ENCODE peak calls at places on chromosomes 2 and 18, in six cellular contexts. K is fibroblast of lung, D is adrenal gland, V is aorta, Z is neural progenitor cell, Y is heart right ventricle. O is an unnamed sample.
A peak's percentile ranks its signal among the peaks of the same experiment; 100 is the strongest.

GRCh38 chr2:226795281-226796011 is 4.2 kb downstream of the IRS1 start:
- DNase-seq in Z (no peak), K (peak; percentile 33), V (peak; percentile 45), D (peak; percentile 83), Y (peak; percentile 10), O (peak; percentile 61)

GRCh38 chr2:135124924-135125886 is 73.1 kb downstream of the RAB3GAP1 start:
- DNase-seq in Y (no peak), D (no peak), V (no peak), Z (no peak), K (no peak), O (no peak)

GRCh38 chr18:57839942-57840381 is 36.8 kb upstream of the ATP8B1 start:
- DNase-seq in D (no peak), V (no peak), K (peak; percentile 85), Z (no peak), Y (no peak), O (peak; percentile 50)

GRCh38 chr2:8281950-8282857 is 399.7 kb upstream of the ID2 start:
- DNase-seq in Z (no peak), Y (no peak), V (no peak), D (no peak), K (no peak), O (no peak)

GRCh38 chr2:20091305-20091991 is 40.0 kb upstream of the LAPTM4A start:
- DNase-seq in D (no peak), K (peak; percentile 95), V (no peak), Y (peak; percentile 42), Z (no peak), O (peak; percentile 71)

GRCh38 chr2:186484062-186484735 is 1.9 kb upstream of the ZC3H15 start:
- DNase-seq in K (no peak), D (no peak), Y (no peak), Z (no peak), V (no peak), O (no peak)

GRCh38 chr2:219071189-219071816 is 10.6 kb upstream of the IHH start:
- DNase-seq in Z (no peak), K (peak; percentile 38), D (no peak), V (no peak), Y (no peak), O (no peak)

GRCh38 chr18:73545497-73545896 is 602.1 kb downstream of the FBXO15 start:
- DNase-seq in Z (no peak), K (no peak), D (no peak), Y (no peak), V (no peak), O (no peak)

GRCh38 chr2:225120175-225120574 is 77.9 kb upstream of the DOCK10 start:
- DNase-seq in V (no peak), K (peak; percentile 75), Y (no peak), D (no peak), Z (no peak), O (no peak)

GRCh38 chr2:213848631-213849030 is 562.2 kb upstream of the VWC2L start:
- DNase-seq in D (no peak), Z (no peak), Y (no peak), K (peak; percentile 78), V (no peak), O (no peak)

GRCh38 chr2:105143467-105144127 is 97.9 kb upstream of the GPR45 start:
- DNase-seq in Y (no peak), K (peak; percentile 50), Z (peak; percentile 86), D (no peak), V (no peak), O (no peak)

GRCh38 chr2:197052371-197052770 is 125.9 kb upstream of the PGAP1 start:
- DNase-seq in V (no peak), Z (no peak), D (no peak), Y (no peak), K (peak; percentile 20), O (no peak)

GRCh38 chr2:145682536-145683157 is 1162.7 kb upstream of the ZEB2 start:
- DNase-seq in D (no peak), Y (no peak), V (no peak), Z (peak; percentile 30), K (peak; percentile 32), O (no peak)

GRCh38 chr2:177680866-177681358 is 288.3 kb downstream of the AGPS start:
- DNase-seq in Y (no peak), K (no peak), D (no peak), V (no peak), Z (no peak), O (no peak)

GRCh38 chr2:241324775-241325174 is 9.1 kb downstream of the SEPTIN2 start:
- DNase-seq in Y (no peak), V (no peak), D (no peak), Z (no peak), K (no peak), O (no peak)
- H3K4me1 ChIP-seq in Y (peaks cover 57% of the 10 kb centered on the region), V (no peaks in the 10 kb centered on the region), D (peaks cover 24% of the 10 kb centered on the region), Z (peaks cover 4% of the 10 kb centered on the region), K (peaks cover 2% of the 10 kb centered on the region), O (peaks cover 3% of the 10 kb centered on the region)

GRCh38 chr2:222613715-222614331 is 42.1 kb downstream of the FARSB start:
- DNase-seq in V (no peak), K (peak; percentile 51), Z (peak; percentile 73), D (no peak), Y (no peak), O (no peak)

GRCh38 chr2:222610746-222611145 is 45.1 kb downstream of the FARSB start:
- DNase-seq in D (no peak), V (no peak), K (no peak), Z (peak; percentile 39), Y (no peak), O (no peak)

GRCh38 chr2:222608081-222608480 is 47.8 kb downstream of the FARSB start:
- DNase-seq in D (no peak), V (no peak), K (no peak), Z (no peak), Y (no peak), O (no peak)

GRCh38 chr2:222609391-222609790 is 46.5 kb downstream of the FARSB start:
- DNase-seq in Z (no peak), D (no peak), Y (no peak), V (no peak), K (peak; percentile 23), O (no peak)

DNA sequence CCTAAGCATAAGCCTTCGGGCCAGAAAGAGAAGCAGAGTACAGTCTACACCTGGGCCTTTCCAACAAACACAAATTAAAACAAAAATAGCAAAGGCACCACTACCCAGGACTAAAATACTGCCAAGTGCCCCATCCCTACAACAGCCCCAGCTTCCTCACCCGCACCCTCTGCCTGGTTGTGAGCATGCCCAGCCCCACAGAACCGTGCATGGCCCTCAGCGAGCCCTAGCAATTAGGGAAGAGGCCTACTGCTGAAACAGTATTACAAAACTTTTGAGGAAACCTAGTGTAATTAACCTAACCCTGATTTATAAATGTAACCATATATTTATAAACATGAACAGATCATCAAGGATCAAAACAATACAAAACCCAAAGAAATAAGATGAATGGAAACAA is 44.2 kb downstream of the FARSB start:
- DNase-seq in Z (no peak), Y (no peak), K (no peak), V (no peak), D (no peak), O (no peak)
- H3K36me3 ChIP-seq in Z (no peaks in the 10 kb centered on the region), Y (no peaks in the 10 kb centered on the region), K (peaks cover 6% of the 10 kb centered on the region), V (peaks cover 6% of the 10 kb centered on the region), D (no peaks in the 10 kb centered on the region), O (peaks cover 63% of the 10 kb centered on the region)

DNA sequence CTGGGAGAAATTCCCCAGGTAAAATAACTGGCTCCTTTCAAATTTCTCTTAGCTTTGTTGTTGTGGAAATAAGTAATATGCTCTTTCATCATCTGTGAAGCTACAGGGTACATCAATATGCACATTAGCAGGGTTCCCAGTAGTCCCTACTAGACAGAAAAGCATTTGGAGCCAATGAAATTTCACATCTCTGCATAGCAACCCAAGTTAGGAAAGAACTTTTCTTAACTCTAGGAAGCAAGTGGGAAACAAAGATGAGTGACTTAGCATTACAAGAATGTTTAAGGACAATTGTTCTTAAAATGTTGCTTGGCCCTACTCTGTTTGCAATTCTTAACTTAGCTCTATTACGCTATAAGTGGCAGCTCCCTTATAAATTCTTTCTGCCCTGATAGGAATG is 39.7 kb downstream of the ZEB2 start:
- DNase-seq in K (peak; percentile 71), D (no peak), Y (no peak), V (no peak), Z (peak; percentile 17), O (peak; percentile 67)
- H3K4me1 ChIP-seq in K (peaks cover 33% of the 10 kb centered on the region), D (peaks cover 44% of the 10 kb centered on the region), Y (peaks cover 94% of the 10 kb centered on the region), V (peaks cover 23% of the 10 kb centered on the region), Z (peaks cover 43% of the 10 kb centered on the region), O (peaks cover 62% of the 10 kb centered on the region)

GRCh38 chr2:128289439-128289838 is 29.2 kb downstream of the HS6ST1 start:
- DNase-seq in Y (no peak), Z (peak; percentile 50), K (no peak), V (peak; percentile 43), D (peak; percentile 71), O (peak; percentile 26)
- H3K36me3 ChIP-seq in Y (no peaks in the 10 kb centered on the region), Z (no peaks in the 10 kb centered on the region), K (peaks cover 3% of the 10 kb centered on the region), V (no peaks in the 10 kb centered on the region), D (no peaks in the 10 kb centered on the region), O (peaks cover 89% of the 10 kb centered on the region)

O was measured in SJSA1.